ENCODE peak calls at places on chromosome 15, in eight cellular contexts. One of them, this sample, is unnamed.

GRCh38 chr15:42577514-42578031 is 2.2 kb downstream of the STARD9 start:
- DNase-seq in A673: no peak
- DNase-seq in coronary artery: no peak
- DNase-seq in pancreas: no peak
- DNase-seq in GM23248: peak; percentile 78
- DNase-seq in SJSA1: no peak
- DNase-seq in neuronal stem cell: no peak
- DNase-seq in cardiac muscle cell: no peak
- DNase-seq in this sample: peak; percentile 86

GRCh38 chr15:32718082-32718821 is 448 bp downstream of the GREM1 start:
- DNase-seq in neuronal stem cell: peak; percentile 30
- DNase-seq in A673: peak; percentile 5
- DNase-seq in GM23248: peak; percentile 74
- DNase-seq in coronary artery: no peak
- DNase-seq in pancreas: peak; percentile 62
- DNase-seq in SJSA1: peak; percentile 54
- DNase-seq in cardiac muscle cell: peak; percentile 38
- DNase-seq in this sample: peak; percentile 93

GRCh38 chr15:99296386-99296785 is 45.1 kb downstream of the LRRC28 start:
- DNase-seq in A673: no peak
- DNase-seq in cardiac muscle cell: no peak
- DNase-seq in SJSA1: no peak
- DNase-seq in pancreas: no peak
- DNase-seq in neuronal stem cell: no peak
- DNase-seq in coronary artery: no peak
- DNase-seq in GM23248: peak; percentile 13
- DNase-seq in this sample: no peak

GRCh38 chr15:98442901-98443300 is 205.4 kb upstream of the IGF1R start:
- DNase-seq in A673: no peak
- DNase-seq in GM23248: no peak
- DNase-seq in pancreas: no peak
- DNase-seq in neuronal stem cell: no peak
- DNase-seq in cardiac muscle cell: no peak
- DNase-seq in coronary artery: no peak
- DNase-seq in SJSA1: no peak
- DNase-seq in this sample: no peak

GRCh38 chr15:41263891-41264351 is 32.9 kb downstream of the CHP1 start:
- DNase-seq in A673: peak; percentile 26
- DNase-seq in GM23248: peak; percentile 4
- DNase-seq in pancreas: no peak
- DNase-seq in coronary artery: no peak
- DNase-seq in neuronal stem cell: peak; percentile 14
- DNase-seq in SJSA1: no peak
- DNase-seq in cardiac muscle cell: peak; percentile 51
- DNase-seq in this sample: no peak

GRCh38 chr15:44811347-44811746 is 75.0 kb downstream of the TRIM69 start:
- DNase-seq in cardiac muscle cell: no peak
- DNase-seq in neuronal stem cell: no peak
- DNase-seq in pancreas: no peak
- DNase-seq in coronary artery: no peak
- DNase-seq in GM23248: no peak
- DNase-seq in SJSA1: no peak
- DNase-seq in A673: no peak
- DNase-seq in this sample: no peak

GRCh38 chr15:52158084-52158765 is 33.0 kb downstream of the GNB5 start:
- DNase-seq in SJSA1: no peak
- DNase-seq in cardiac muscle cell: no peak
- DNase-seq in A673: no peak
- DNase-seq in pancreas: no peak
- DNase-seq in GM23248: no peak
- DNase-seq in neuronal stem cell: no peak
- DNase-seq in coronary artery: no peak
- DNase-seq in this sample: no peak

GRCh38 chr15:38127306-38127731 is 125.3 kb upstream of the SPRED1 start:
- DNase-seq in A673: no peak
- DNase-seq in neuronal stem cell: no peak
- DNase-seq in coronary artery: no peak
- DNase-seq in pancreas: no peak
- DNase-seq in cardiac muscle cell: no peak
- DNase-seq in GM23248: peak; percentile 52
- DNase-seq in SJSA1: no peak
- DNase-seq in this sample: no peak

GRCh38 chr15:77790481-77790880 is 157.8 kb upstream of the LINGO1 start:
- DNase-seq in neuronal stem cell: no peak
- DNase-seq in A673: peak; percentile 48
- DNase-seq in pancreas: peak; percentile 14
- DNase-seq in SJSA1: no peak
- DNase-seq in GM23248: no peak
- DNase-seq in coronary artery: no peak
- DNase-seq in cardiac muscle cell: no peak
- DNase-seq in this sample: peak; percentile 47

GRCh38 chr15:97482521-97482920 is 478.0 kb upstream of the ARRDC4 start:
- DNase-seq in cardiac muscle cell: no peak
- DNase-seq in coronary artery: no peak
- DNase-seq in A673: peak; percentile 57
- DNase-seq in GM23248: no peak
- DNase-seq in pancreas: no peak
- DNase-seq in SJSA1: no peak
- DNase-seq in neuronal stem cell: no peak
- DNase-seq in this sample: no peak

GRCh38 chr15:52483712-52484111 is 45.0 kb downstream of the MYO5A start:
- DNase-seq in SJSA1: peak; percentile 19
- DNase-seq in GM23248: peak; percentile 78
- DNase-seq in pancreas: no peak
- DNase-seq in neuronal stem cell: no peak
- DNase-seq in cardiac muscle cell: no peak
- DNase-seq in coronary artery: no peak
- DNase-seq in A673: no peak
- DNase-seq in this sample: peak; percentile 84

GRCh38 chr15:61558172-61559146 is 329.4 kb upstream of the RORA start:
- DNase-seq in coronary artery: no peak
- DNase-seq in A673: no peak
- DNase-seq in cardiac muscle cell: no peak
- DNase-seq in SJSA1: no peak
- DNase-seq in pancreas: no peak
- DNase-seq in GM23248: no peak
- DNase-seq in neuronal stem cell: no peak
- DNase-seq in this sample: no peak

GRCh38 chr15:61556037-61556648 is 327.0 kb upstream of the RORA start:
- DNase-seq in cardiac muscle cell: no peak
- DNase-seq in neuronal stem cell: no peak
- DNase-seq in SJSA1: peak; percentile 85
- DNase-seq in A673: no peak
- DNase-seq in GM23248: peak; percentile 9
- DNase-seq in pancreas: no peak
- DNase-seq in coronary artery: no peak
- DNase-seq in this sample: no peak
- H3K27ac ChIP-seq in cardiac muscle cell: no peak overlapping the region
- H3K27ac ChIP-seq in neuronal stem cell: no peak overlapping the region
- H3K27ac ChIP-seq in SJSA1: peak overlapping the region; percentile 59
- H3K27ac ChIP-seq in A673: no peak overlapping the region
- H3K27ac ChIP-seq in GM23248: no peak overlapping the region
- H3K27ac ChIP-seq in pancreas: no peak overlapping the region
- H3K27ac ChIP-seq in coronary artery: no peak overlapping the region
- H3K27ac ChIP-seq in this sample: no peak overlapping the region

GRCh38 chr15:39789736-39790135 is 7.1 kb upstream of the FSIP1 start:
- DNase-seq in SJSA1: no peak
- DNase-seq in pancreas: no peak
- DNase-seq in GM23248: no peak
- DNase-seq in neuronal stem cell: no peak
- DNase-seq in coronary artery: no peak
- DNase-seq in cardiac muscle cell: no peak
- DNase-seq in A673: no peak
- DNase-seq in this sample: peak; percentile 69
- H3K27ac ChIP-seq in SJSA1: no peak overlapping the region
- H3K27ac ChIP-seq in pancreas: no peak overlapping the region
- H3K27ac ChIP-seq in GM23248: peak overlapping the region; percentile 58
- H3K27ac ChIP-seq in neuronal stem cell: no peak overlapping the region
- H3K27ac ChIP-seq in coronary artery: no peak overlapping the region
- H3K27ac ChIP-seq in cardiac muscle cell: no peak overlapping the region
- H3K27ac ChIP-seq in A673: no peak overlapping the region
- H3K27ac ChIP-seq in this sample: no peak overlapping the region

GRCh38 chr15:71647479-71647792 is 162.9 kb upstream of the NR2E3 start:
- DNase-seq in A673: no peak
- DNase-seq in coronary artery: no peak
- DNase-seq in pancreas: no peak
- DNase-seq in neuronal stem cell: no peak
- DNase-seq in GM23248: peak; percentile 55
- DNase-seq in SJSA1: no peak
- DNase-seq in cardiac muscle cell: no peak
- DNase-seq in this sample: peak; percentile 6

GRCh38 chr15:71648095-71648494 is 162.3 kb upstream of the NR2E3 start:
- DNase-seq in cardiac muscle cell: no peak
- DNase-seq in SJSA1: no peak
- DNase-seq in neuronal stem cell: no peak
- DNase-seq in A673: no peak
- DNase-seq in pancreas: no peak
- DNase-seq in GM23248: no peak
- DNase-seq in coronary artery: no peak
- DNase-seq in this sample: no peak

GRCh38 chr15:71649894-71650293 is 160.5 kb upstream of the NR2E3 start:
- DNase-seq in A673: no peak
- DNase-seq in pancreas: no peak
- DNase-seq in coronary artery: no peak
- DNase-seq in neuronal stem cell: no peak
- DNase-seq in GM23248: peak; percentile 11
- DNase-seq in SJSA1: no peak
- DNase-seq in cardiac muscle cell: no peak
- DNase-seq in this sample: no peak

GRCh38 chr15:71651750-71652186 is 158.6 kb upstream of the NR2E3 start:
- DNase-seq in SJSA1: peak; percentile 72
- DNase-seq in cardiac muscle cell: peak; percentile 54
- DNase-seq in GM23248: peak; percentile 72
- DNase-seq in neuronal stem cell: peak; percentile 9
- DNase-seq in A673: peak; percentile 53
- DNase-seq in pancreas: no peak
- DNase-seq in coronary artery: no peak
- DNase-seq in this sample: peak; percentile 64

DNA sequence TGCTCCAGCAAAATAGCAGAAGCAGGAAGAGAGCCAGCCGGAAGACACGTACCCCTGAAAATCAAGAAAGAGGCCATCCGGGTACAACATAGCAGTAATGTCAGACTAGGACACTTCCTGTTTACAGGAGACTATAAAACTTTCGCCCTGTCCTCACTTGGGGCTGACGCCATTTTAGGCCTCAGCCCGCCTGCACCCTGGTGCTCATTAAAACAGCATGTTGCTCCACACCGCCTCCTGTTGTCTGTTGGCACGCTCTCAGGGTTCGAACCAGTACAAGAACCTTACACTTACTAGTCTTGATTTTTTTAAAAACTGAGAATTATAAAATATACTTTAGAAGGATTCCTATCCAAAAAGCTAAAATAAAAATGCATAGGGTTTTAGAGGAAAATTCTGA is 159.8 kb upstream of the NR2E3 start:
- DNase-seq in coronary artery: no peak
- DNase-seq in neuronal stem cell: no peak
- DNase-seq in GM23248: no peak
- DNase-seq in A673: no peak
- DNase-seq in cardiac muscle cell: no peak
- DNase-seq in SJSA1: no peak
- DNase-seq in pancreas: no peak
- DNase-seq in this sample: peak; percentile 47
- H3K27ac ChIP-seq in coronary artery: no peak overlapping the region
- H3K27ac ChIP-seq in neuronal stem cell: no peak overlapping the region
- H3K27ac ChIP-seq in GM23248: no peak overlapping the region
- H3K27ac ChIP-seq in A673: no peak overlapping the region
- H3K27ac ChIP-seq in cardiac muscle cell: no peak overlapping the region
- H3K27ac ChIP-seq in SJSA1: no peak overlapping the region
- H3K27ac ChIP-seq in pancreas: no peak overlapping the region
- H3K27ac ChIP-seq in this sample: no peak overlapping the region

GRCh38 chr15:73270366-73271097 is 98.2 kb downstream of the HCN4 start:
- DNase-seq in cardiac muscle cell: no peak
- DNase-seq in A673: no peak
- DNase-seq in neuronal stem cell: no peak
- DNase-seq in GM23248: no peak
- DNase-seq in coronary artery: no peak
- DNase-seq in SJSA1: peak; percentile 9
- DNase-seq in pancreas: no peak
- DNase-seq in this sample: no peak
- H3K27ac ChIP-seq in cardiac muscle cell: no peak overlapping the region
- H3K27ac ChIP-seq in A673: no peak overlapping the region
- H3K27ac ChIP-seq in neuronal stem cell: no peak overlapping the region
- H3K27ac ChIP-seq in GM23248: no peak overlapping the region
- H3K27ac ChIP-seq in coronary artery: no peak overlapping the region
- H3K27ac ChIP-seq in SJSA1: no peak overlapping the region
- H3K27ac ChIP-seq in pancreas: no peak overlapping the region
- H3K27ac ChIP-seq in this sample: no peak overlapping the region